ENCODE peak calls at places on chromosome 13, in nine cellular contexts. K is gastrocnemius medialis, B is heart right ventricle, H is transverse colon, R is heart left ventricle, O is body of pancreas, W is left ventricle myocardium inferior, C is right lobe of liver, J is spleen. D is an unnamed sample.

GRCh38 chr13:37899753-37900152 is 30.2 kb upstream of the TRPC4 start:
- DNase-seq in B (no peak), J (no peak), H (no peak), C (no peak), O (peak; percentile 18), W (no peak), K (no peak), R (no peak), D (no peak)

GRCh38 chr13:114074671-114075315 is 57.6 kb downstream of the RASA3 start:
- DNase-seq in K (no peak), O (peak; percentile 10), J (no peak), R (peak; percentile 13), B (no peak), H (no peak), C (peak; percentile 42), W (no peak), D (peak; percentile 72)

GRCh38 chr13:33678906-33679657 is 138.9 kb upstream of the RFC3 start:
- DNase-seq in W (peak; percentile 29), J (peak; percentile 84), B (peak; percentile 36), R (peak; percentile 51), K (no peak), O (peak; percentile 81), C (peak; percentile 92), H (peak; percentile 62), D (no peak)

GRCh38 chr13:33483471-33483870 is 197.9 kb upstream of the STARD13 start:
- DNase-seq in B (no peak), J (no peak), K (no peak), W (no peak), C (no peak), H (no peak), R (no peak), O (no peak), D (no peak)

GRCh38 chr13:114151565-114152284 is 19.3 kb upstream of the RASA3 start:
- DNase-seq in W (no peak), K (no peak), H (peak; percentile 92), R (no peak), J (no peak), B (no peak), O (peak; percentile 80), C (peak; percentile 84), D (peak; percentile 80)

GRCh38 chr13:21022694-21023325 is 38.6 kb downstream of the LATS2 start:
- DNase-seq in J (no peak), B (no peak), W (no peak), R (no peak), C (peak; percentile 21), O (no peak), K (no peak), H (no peak), D (no peak)

GRCh38 chr13:69331245-69331644 is 776.4 kb upstream of the ATXN8OS start:
- DNase-seq in C (no peak), H (no peak), O (no peak), J (no peak), B (no peak), K (no peak), R (no peak), W (no peak), D (no peak)

GRCh38 chr13:28623782-28624706 is 34.9 kb upstream of the POMP start:
- DNase-seq in R (no peak), H (no peak), W (no peak), J (no peak), O (no peak), B (no peak), K (no peak), C (no peak), D (no peak)

GRCh38 chr13:90414691-90415596 is 932.5 kb upstream of the MIR17HG start:
- DNase-seq in J (no peak), H (no peak), B (no peak), O (no peak), K (no peak), R (no peak), W (no peak), C (no peak), D (no peak)

GRCh38 chr13:110108348-110109139 is 198.4 kb downstream of the COL4A1 start:
- DNase-seq in W (peak; percentile 80), J (no peak), B (peak; percentile 81), O (peak; percentile 80), H (peak; percentile 59), K (peak; percentile 73), R (peak; percentile 78), C (peak; percentile 85), D (peak; percentile 87)

GRCh38 chr13:74040200-74040599 is 94.0 kb downstream of the KLF12 start:
- DNase-seq in H (peak; percentile 41), W (peak; percentile 46), K (peak; percentile 3), C (no peak), O (peak; percentile 27), J (peak; percentile 74), R (no peak), B (peak; percentile 33), D (no peak)

GRCh38 chr13:34587586-34587985 is 354.5 kb upstream of the NBEA start:
- DNase-seq in J (no peak), H (no peak), W (no peak), B (no peak), R (no peak), O (no peak), K (no peak), C (no peak), D (no peak)

GRCh38 chr13:47858678-47859050 is 142.4 kb downstream of the SUCLA2 start:
- DNase-seq in H (no peak), C (no peak), J (no peak), K (no peak), B (no peak), R (no peak), O (no peak), W (no peak), D (no peak)

GRCh38 chr13:75670496-75670895 is 34.4 kb downstream of the LMO7 start:
- DNase-seq in B (no peak), W (no peak), H (no peak), R (no peak), O (no peak), C (no peak), J (no peak), K (no peak), D (no peak)

GRCh38 chr13:75679459-75679858 is 43.3 kb downstream of the LMO7 start:
- DNase-seq in H (no peak), K (no peak), W (no peak), R (no peak), J (no peak), B (no peak), O (no peak), C (no peak), D (no peak)

GRCh38 chr13:75669706-75670105 is 33.6 kb downstream of the LMO7 start:
- DNase-seq in W (no peak), B (no peak), H (no peak), J (no peak), K (no peak), C (no peak), R (no peak), O (no peak), D (no peak)

DNA sequence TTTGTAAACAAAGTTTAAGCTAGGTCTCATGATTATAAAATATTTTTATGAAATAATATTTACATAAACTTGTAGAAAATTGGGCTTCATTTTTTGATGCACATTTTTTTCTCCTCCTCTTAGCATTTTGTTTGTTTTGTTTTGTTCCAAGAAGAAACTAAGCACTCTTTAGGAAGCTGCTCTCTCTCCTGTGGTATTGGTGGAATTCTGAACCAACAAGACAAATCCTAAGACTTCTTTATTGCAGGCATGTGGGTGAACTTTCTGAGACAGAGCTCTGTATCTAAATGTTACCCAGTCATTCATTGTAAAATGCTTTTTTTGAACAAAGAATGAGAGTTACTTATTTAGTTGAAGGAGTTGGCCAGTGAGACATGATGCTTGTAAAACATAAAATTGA is 39.3 kb downstream of the LMO7 start:
- DNase-seq in C (no peak), W (no peak), H (no peak), B (no peak), K (no peak), O (no peak), J (no peak), R (no peak), D (no peak)
- H3K4me3 ChIP-seq in C (peak overlapping the region; percentile 46), W (no peak overlapping the region), H (no peak overlapping the region), B (no peak overlapping the region), K (no peak overlapping the region), O (no peak overlapping the region), J (no peak overlapping the region), R (no peak overlapping the region), D (no peak overlapping the region)

GRCh38 chr13:72694314-72694713 is 33.1 kb downstream of the MZT1 start:
- DNase-seq in R (no peak), K (no peak), C (no peak), H (no peak), O (no peak), B (no peak), J (no peak), W (no peak), D (no peak)

GRCh38 chr13:72692884-72693514 is 34.4 kb downstream of the MZT1 start:
- DNase-seq in H (no peak), W (no peak), B (no peak), K (no peak), C (no peak), J (no peak), R (no peak), O (no peak), D (no peak)

GRCh38 chr13:72693832-72694231 is 33.6 kb downstream of the MZT1 start:
- DNase-seq in K (no peak), J (no peak), O (no peak), H (no peak), W (no peak), R (no peak), C (no peak), B (no peak), D (no peak)

GRCh38 chr13:72698164-72698563 is 29.3 kb downstream of the MZT1 start:
- DNase-seq in K (no peak), C (no peak), W (no peak), H (no peak), B (no peak), J (no peak), O (no peak), R (no peak), D (no peak)

DNA sequence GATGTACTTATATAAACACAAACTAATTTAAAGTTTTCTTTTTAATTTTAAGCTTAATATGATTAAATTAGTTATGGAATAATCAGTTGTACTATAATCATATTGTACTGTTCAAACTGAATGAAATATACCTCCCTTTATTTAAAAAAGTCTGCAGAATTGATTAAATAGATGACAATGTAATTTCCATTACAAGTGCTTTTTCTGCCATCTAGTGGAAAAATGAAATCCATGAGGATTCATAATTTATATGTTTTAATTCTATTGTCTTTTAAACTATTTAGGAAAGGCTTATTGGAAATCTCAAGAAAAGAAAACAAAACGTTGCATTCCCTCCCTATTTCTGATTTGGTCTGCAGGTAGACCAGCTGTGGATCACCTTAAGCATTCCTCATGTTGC is 30.8 kb downstream of the MZT1 start:
- DNase-seq in R (no peak), H (no peak), O (no peak), K (no peak), W (no peak), J (no peak), C (no peak), B (no peak), D (no peak)
- TF ChIP-seq CTCF in R (peak; percentile 34), H (no peak), O (peak; percentile 34), K (no peak), W (peak; percentile 51), J (no peak), C (peak; percentile 42), B (peak; percentile 43), D (no peak)

GRCh38 chr13:40597735-40598365 is 68.6 kb downstream of the FOXO1 start:
- DNase-seq in H (no peak), O (peak; percentile 42), B (no peak), K (no peak), R (no peak), W (no peak), J (no peak), C (no peak), D (no peak)
- H3K4me1 ChIP-seq in H (peaks cover 31% of the 10 kb centered on the region), O (peaks cover 59% of the 10 kb centered on the region), B (peaks cover 79% of the 10 kb centered on the region), K (peaks cover 100% of the 10 kb centered on the region), R (peaks cover 16% of the 10 kb centered on the region), W (peaks cover 71% of the 10 kb centered on the region), J (peaks cover 34% of the 10 kb centered on the region), C (peaks cover 39% of the 10 kb centered on the region), D (peaks cover 30% of the 10 kb centered on the region)

GRCh38 chr13:105139048-105139379 is 1396.4 kb downstream of the EFNB2 start:
- DNase-seq in C (no peak), R (no peak), H (no peak), J (no peak), B (no peak), W (no peak), O (no peak), K (no peak), D (no peak)
- H3K4me3 ChIP-seq in C (no peak overlapping the region), R (no peak overlapping the region), H (no peak overlapping the region), J (peak overlapping the region; percentile 69), B (peak overlapping the region; percentile 51), W (peak overlapping the region; percentile 61), O (no peak overlapping the region), K (no peak overlapping the region), D (peak overlapping the region; percentile 29)

D was measured in suprapubic skin.